ENCODE peak calls at places on chromosomes 5 and 9, in five cellular contexts. S is SK-N-SH, C is K562, K is GM12878, N is HL-60. F is an unnamed sample.

GRCh38 chr9:136152543-136152866 is 33.8 kb upstream of the TMEM250 start:
- DNase-seq in S (no peak), C (no peak), K (no peak), N (no peak), F (no peak)

GRCh38 chr9:95762322-95762721 is 113.2 kb upstream of the ERCC6L2 start:
- DNase-seq in S (no peak), C (no peak), K (no peak), N (no peak), F (no peak)

GRCh38 chr5:78747703-78748359 is 99.3 kb upstream of the LHFPL2 start:
- DNase-seq in S (no peak), C (no peak), K (no peak), N (no peak), F (no peak)

GRCh38 chr5:136146201-136146600 is 13.6 kb downstream of the SMAD5 start:
- DNase-seq in S (no peak), C (no peak), K (no peak), N (no peak), F (no peak)

GRCh38 chr5:17330386-17330785 is 113.0 kb downstream of the BASP1 start:
- DNase-seq in S (no peak), C (no peak), K (no peak), N (no peak), F (no peak)

GRCh38 chr9:117414220-117414905 is 494 bp downstream of the ASTN2 start:
- DNase-seq in S (peak), C (peak), K (no peak), N (no peak), F (no peak)

GRCh38 chr5:88298425-88298824 is 29.8 kb upstream of the TMEM161B start:
- DNase-seq in S (no peak), C (no peak), K (no peak), N (no peak), F (no peak)

GRCh38 chr9:91221332-91221731 is 140.4 kb downstream of the AUH start:
- DNase-seq in S (no peak), C (no peak), K (no peak), N (no peak), F (no peak)

GRCh38 chr9:4555251-4555650 is 65.0 kb downstream of the SLC1A1 start:
- DNase-seq in S (no peak), C (no peak), K (no peak), N (no peak), F (no peak)

GRCh38 chr5:132471944-132472343 is 18.6 kb downstream of the IRF1 start:
- DNase-seq in S (no peak), C (no peak), K (no peak), N (no peak), F (no peak)

GRCh38 chr5:133485468-133485867 is 126.9 kb downstream of the FSTL4 start:
- DNase-seq in S (no peak), C (no peak), K (no peak), N (no peak), F (no peak)

GRCh38 chr9:98964911-98965336 is 21.2 kb downstream of the COL15A1 start:
- DNase-seq in S (no peak), C (no peak), K (no peak), N (no peak), F (no peak)

GRCh38 chr5:63401434-63402046 is 560.7 kb downstream of the HTR1A start:
- DNase-seq in S (peak), C (peak), K (peak), N (peak), F (peak)

GRCh38 chr5:149672701-149673455 is 57.2 kb upstream of the PPARGC1B start:
- DNase-seq in S (no peak), C (no peak), K (no peak), N (no peak), F (no peak)

GRCh38 chr9:105500108-105500766 is 52.4 kb downstream of the FSD1L start:
- DNase-seq in S (no peak), C (no peak), K (peak), N (no peak), F (no peak)

GRCh38 chr5:41875121-41875520 is 4.9 kb upstream of the OXCT1 start:
- DNase-seq in S (no peak), C (no peak), K (no peak), N (no peak), F (no peak)

GRCh38 chr9:19788614-19789271 is at the start of gene SLC24A2:
- DNase-seq in S (peak), C (no peak), K (no peak), N (no peak), F (no peak)

GRCh38 chr9:106557996-106558667 is 304.8 kb upstream of the ZNF462 start:
- DNase-seq in S (no peak), C (no peak), K (no peak), N (no peak), F (no peak)
- TF ChIP-seq REST in S (no peak), C (no peak), K (no peak), N (no peak), F (no peak)

GRCh38 chr5:157267766-157268480 is 2.0 kb downstream of the CYFIP2 start:
- DNase-seq in S (no peak), C (no peak), K (no peak), N (no peak), F (no peak)
- TF ChIP-seq GABPA in S (no peak), C (no peak), K (no peak), N (no peak), F (no peak)

DNA sequence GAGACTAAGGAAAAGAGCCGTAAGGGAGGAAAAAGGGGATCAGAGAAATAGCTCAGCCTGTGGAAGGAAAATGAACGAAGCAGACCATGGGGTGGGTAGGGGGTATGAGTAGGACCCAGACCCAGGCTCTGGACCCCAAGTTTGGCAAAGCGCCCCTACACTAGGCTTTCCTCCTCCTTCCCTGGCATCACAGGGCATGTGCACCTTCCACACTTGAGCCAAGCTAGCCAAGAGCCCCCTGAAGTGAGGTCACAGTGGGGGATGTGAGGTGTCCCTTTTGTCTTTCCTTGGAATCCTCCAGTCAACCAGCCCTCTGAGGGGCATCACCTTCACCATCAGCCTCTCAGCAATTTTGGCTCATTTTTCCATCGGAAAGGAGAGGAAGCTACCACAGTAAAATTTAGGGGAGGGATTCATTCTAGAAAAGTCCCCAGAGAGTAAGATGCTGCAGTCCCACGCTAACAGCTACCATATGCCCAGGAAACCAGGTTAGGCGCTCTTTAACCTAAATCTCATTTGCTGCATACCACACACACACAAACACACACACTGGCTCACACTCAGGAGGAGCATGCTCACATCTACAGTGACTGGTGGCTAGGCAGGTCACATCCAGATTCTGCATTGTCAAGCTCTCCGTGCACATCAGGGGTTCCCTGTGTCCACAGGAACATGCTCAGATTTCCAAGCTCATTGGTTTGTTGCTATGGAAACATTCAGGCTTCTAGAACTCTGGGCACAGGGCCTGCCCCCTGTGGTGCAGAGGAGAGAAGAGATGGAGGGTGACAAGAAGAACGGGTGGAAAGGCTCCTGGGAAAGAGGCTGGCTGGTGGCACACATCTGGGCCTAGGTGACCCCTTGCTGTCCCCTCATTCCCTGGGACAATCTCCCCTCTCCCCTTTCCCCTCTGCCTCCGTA is 9.9 kb downstream of the REEP2 start:
- DNase-seq in S (peak), C (no peak), K (no peak), N (no peak), F (no peak)
- TF ChIP-seq REST in S (no peak), C (no peak), K (no peak), N (no peak), F (no peak)

GRCh38 chr5:134600600-134600999 is 32.0 kb downstream of the SAR1B start:
- DNase-seq in S (no peak), C (no peak), K (no peak), N (no peak), F (no peak)

GRCh38 chr5:134604908-134605307 is 27.7 kb downstream of the SAR1B start:
- DNase-seq in S (no peak), C (no peak), K (no peak), N (no peak), F (no peak)

GRCh38 chr5:134606726-134607125 is 25.9 kb downstream of the SAR1B start:
- DNase-seq in S (no peak), C (no peak), K (no peak), N (no peak), F (no peak)

GRCh38 chr5:134608555-134608954 is 24.1 kb downstream of the SAR1B start:
- DNase-seq in S (no peak), C (no peak), K (no peak), N (no peak), F (no peak)

GRCh38 chr5:134603059-134603458 is 29.6 kb downstream of the SAR1B start:
- DNase-seq in S (no peak), C (no peak), K (no peak), N (no peak), F (no peak)
- TF ChIP-seq GABPA in S (no peak), C (no peak), K (no peak), N (no peak), F (no peak)

DNA sequence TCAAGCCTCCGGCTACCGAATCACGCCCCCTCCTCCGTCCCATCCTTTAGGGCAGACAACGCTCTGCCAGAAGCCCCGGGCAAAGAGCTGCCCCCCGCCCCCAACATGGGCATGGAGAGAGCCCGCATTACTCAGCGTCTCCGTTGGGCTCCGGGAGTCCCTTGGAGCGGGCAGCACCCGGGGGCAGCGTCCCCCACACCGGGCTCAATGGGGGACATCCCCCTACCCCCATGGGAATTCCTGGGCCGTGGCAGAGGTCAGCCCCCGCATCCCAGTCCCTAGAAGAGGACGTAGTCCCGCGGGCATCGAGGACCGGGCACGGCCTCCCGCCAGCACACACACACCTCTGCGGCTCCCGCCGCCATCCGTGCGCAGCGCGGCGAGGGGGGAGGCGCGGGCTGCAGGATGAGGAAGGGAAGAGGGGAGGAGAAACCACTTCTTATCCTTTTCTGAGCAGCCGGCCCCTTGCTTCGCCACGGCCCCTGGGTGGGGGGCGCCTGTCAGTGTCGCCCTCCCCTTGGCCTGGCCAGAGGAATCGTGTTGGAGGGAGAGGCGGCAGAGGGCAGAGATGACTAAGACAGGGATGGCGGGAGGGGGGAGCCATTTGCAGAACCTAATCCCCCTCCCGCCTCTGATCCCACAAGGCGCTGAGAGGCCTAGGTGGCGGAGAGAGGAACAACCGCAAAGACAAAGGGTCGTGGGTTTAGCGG is 818 bp downstream of the DNM1 start:
- DNase-seq in S (peak), C (peak), K (no peak), N (peak), F (no peak)
- TF ChIP-seq REST in S (no peak), C (peak), K (no peak), N (no peak), F (no peak)

GRCh38 chr9:130732793-130733221 is 39.2 kb downstream of the EXOSC2 start:
- DNase-seq in S (no peak), C (peak), K (no peak), N (no peak), F (no peak)

GRCh38 chr9:130728721-130729120 is 35.1 kb downstream of the EXOSC2 start:
- DNase-seq in S (no peak), C (no peak), K (no peak), N (no peak), F (no peak)

GRCh38 chr9:130732131-130732530 is 38.6 kb downstream of the EXOSC2 start:
- DNase-seq in S (peak), C (peak), K (no peak), N (no peak), F (peak)

GRCh38 chr9:130729145-130729544 is 35.6 kb downstream of the EXOSC2 start:
- DNase-seq in S (no peak), C (no peak), K (no peak), N (no peak), F (no peak)

DNA sequence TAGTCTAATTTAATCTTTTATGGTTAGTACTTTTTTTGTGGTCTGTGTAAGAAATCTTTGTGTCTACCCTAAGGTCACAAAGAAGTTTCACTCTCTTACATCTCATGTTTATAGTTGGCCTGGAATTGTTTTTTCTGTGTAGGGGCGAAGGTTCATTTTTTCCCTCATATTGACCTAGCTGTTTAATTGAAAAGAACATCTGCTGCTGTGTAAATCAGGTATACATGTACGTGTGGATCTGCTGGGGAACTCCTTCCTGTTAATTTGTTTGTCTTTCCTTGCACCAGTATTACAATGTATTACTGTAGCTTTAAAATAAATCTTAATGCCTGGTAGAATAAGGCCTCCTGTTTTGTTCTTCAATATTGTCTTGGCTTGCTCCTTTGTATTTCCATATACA is 37.8 kb downstream of the EXOSC2 start:
- DNase-seq in S (no peak), C (no peak), K (no peak), N (no peak), F (no peak)
- TF ChIP-seq GABPA in S (no peak), C (no peak), K (no peak), N (no peak), F (no peak)

DNA sequence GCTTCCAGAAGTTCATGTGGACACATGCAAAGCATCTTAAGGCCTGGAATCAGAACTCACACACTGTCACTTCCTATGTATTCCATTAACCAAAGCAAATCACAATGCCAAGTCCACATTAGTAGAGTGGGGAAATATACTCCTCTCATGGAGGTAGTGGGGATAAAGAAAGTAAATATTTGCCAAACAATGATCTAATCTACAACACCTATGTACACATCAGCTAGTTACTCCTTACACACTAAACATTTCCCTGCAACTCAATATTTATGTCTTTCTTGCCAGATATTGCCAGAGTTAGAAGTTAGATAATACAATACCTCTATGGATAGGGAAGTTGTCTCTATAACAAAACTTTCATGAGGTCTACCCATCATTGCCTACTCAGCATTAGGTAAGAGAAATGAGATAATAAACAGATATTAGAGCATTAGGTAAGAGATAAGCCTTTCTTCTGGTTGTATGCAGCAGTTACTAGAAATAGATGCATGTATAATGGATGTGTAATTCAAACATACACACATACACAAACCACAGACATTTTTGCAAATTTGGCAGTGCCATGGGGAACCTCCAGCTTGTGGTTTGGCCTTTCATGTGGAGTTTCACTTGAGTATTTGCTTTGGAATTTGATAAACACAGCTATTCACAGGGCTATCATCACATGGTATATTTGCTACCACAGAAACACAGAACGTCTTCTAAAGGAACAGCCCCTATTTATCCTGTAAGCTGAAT is 196.5 kb downstream of the TLE1 start:
- DNase-seq in S (no peak), C (no peak), K (no peak), N (no peak), F (peak)
- TF ChIP-seq REST in S (no peak), C (no peak), K (no peak), N (no peak), F (no peak)

DNA sequence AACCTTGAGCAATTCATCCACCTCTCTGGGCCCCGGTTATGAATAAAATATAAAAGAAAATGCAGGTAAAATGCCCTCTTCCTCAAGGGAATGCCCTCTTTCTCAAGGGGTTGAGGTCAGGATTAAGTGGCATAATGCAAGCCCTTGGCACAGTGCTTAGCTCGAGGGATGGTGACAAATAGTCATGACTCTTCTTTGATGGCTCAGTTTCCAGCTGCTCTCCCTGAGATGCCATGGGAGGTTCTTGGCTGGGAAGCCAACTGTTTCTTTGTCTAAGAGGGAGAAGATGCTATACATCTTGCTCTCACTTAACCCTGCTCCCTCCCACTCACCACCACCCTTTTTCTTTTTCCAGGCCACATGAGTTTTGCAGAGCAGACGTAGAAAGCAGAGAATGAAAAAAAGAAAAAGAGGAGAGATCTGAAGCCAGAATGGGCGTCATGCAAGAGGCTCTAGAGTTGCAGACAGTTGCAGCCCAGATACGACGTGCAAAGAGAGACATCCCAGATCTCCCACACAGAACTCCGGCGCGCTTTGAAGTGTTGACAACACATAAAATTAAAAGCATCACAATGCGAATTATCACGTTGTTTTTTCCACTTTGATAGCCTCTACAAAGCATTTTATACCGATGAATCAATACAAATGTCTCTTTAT is 160.5 kb downstream of the FGF18 start:
- DNase-seq in S (no peak), C (no peak), K (no peak), N (no peak), F (no peak)
- TF ChIP-seq GABPA in S (no peak), C (no peak), K (no peak), N (no peak), F (no peak)

GRCh38 chr9:35749515-35750255 is 598 bp downstream of the RGP1 start:
- DNase-seq in S (no peak), C (no peak), K (no peak), N (no peak), F (no peak)
- TF ChIP-seq REST in S (no peak), C (no peak), K (no peak), N (no peak), F (no peak)

F was measured in HepG2.